ENCODE peak calls at places on chromosomes 7 and 10, in four cellular contexts. Z, A, S and Y are unnamed samples.
A peak's percentile ranks its signal among the peaks of the same experiment; 100 is the strongest.

GRCh38 chr10:50322075-50322474 is 70.8 kb upstream of the ASAH2 start:
- DNase-seq in S (no peak), Z (no peak), A (no peak), Y (no peak)

GRCh38 chr7:9498303-9498702 is 1064.9 kb downstream of the NXPH1 start:
- DNase-seq in S (no peak), Z (no peak), A (no peak), Y (no peak)

GRCh38 chr10:77983384-77984341 is 45.7 kb downstream of the POLR3A start:
- DNase-seq in A (no peak), S (no peak), Z (no peak), Y (no peak)

GRCh38 chr10:75351637-75352036 is 49.9 kb downstream of the ZNF503 start:
- DNase-seq in S (no peak), A (no peak), Z (no peak), Y (no peak)

GRCh38 chr10:71708301-71708703 is 11.3 kb downstream of the C10orf105 start:
- DNase-seq in S (peak; percentile 58), Z (peak; percentile 71), A (peak; percentile 72), Y (peak; percentile 48)

GRCh38 chr7:155515318-155515717 is 31.0 kb downstream of the CNPY1 start:
- DNase-seq in A (no peak), S (no peak), Z (no peak), Y (no peak)

GRCh38 chr10:49647554-49647953 is 31.9 kb upstream of the C10orf53 start:
- DNase-seq in S (no peak), Z (no peak), A (no peak), Y (no peak)

GRCh38 chr7:105067691-105068090 is 53.7 kb downstream of the KMT2E start:
- DNase-seq in S (no peak), Z (no peak), A (no peak), Y (no peak)

GRCh38 chr10:88986549-88987242 is 3.9 kb upstream of the FAS start:
- DNase-seq in S (peak; percentile 54), Z (no peak), A (no peak), Y (peak; percentile 35)

GRCh38 chr7:89085580-89085979 is 290.0 kb upstream of the TEX47 start:
- DNase-seq in Z (no peak), A (no peak), S (no peak), Y (no peak)

GRCh38 chr10:94439275-94439861 is 37.0 kb downstream of the TBC1D12 start:
- DNase-seq in A (no peak), S (no peak), Z (no peak), Y (peak; percentile 1)

GRCh38 chr7:94375713-94376112 is 19.0 kb upstream of the COL1A2 start:
- DNase-seq in Z (no peak), S (peak; percentile 51), A (no peak), Y (no peak)

GRCh38 chr10:46517541-46517940 is 38.9 kb downstream of the GPRIN2 start:
- DNase-seq in A (no peak), S (peak; percentile 9), Z (no peak), Y (no peak)

GRCh38 chr7:14590206-14590605 is 312.3 kb downstream of the DGKB start:
- DNase-seq in S (no peak), Z (no peak), A (no peak), Y (no peak)

GRCh38 chr10:30538086-30538485 is 91.5 kb downstream of the LYZL2 start:
- DNase-seq in A (no peak), S (no peak), Z (no peak), Y (no peak)

GRCh38 chr10:127797339-127797738 is 60.4 kb downstream of the FOXI2 start:
- DNase-seq in S (no peak), A (no peak), Z (no peak), Y (no peak)

GRCh38 chr7:130867039-130867438 is 133.0 kb upstream of the KLF14 start:
- DNase-seq in A (no peak), S (no peak), Z (no peak), Y (no peak)

GRCh38 chr10:34648919-34649318 is 166.2 kb downstream of the PARD3 start:
- DNase-seq in Z (no peak), S (no peak), A (no peak), Y (no peak)

GRCh38 chr10:99341248-99341647 is 12.1 kb downstream of the CNNM1 start:
- DNase-seq in S (no peak), A (no peak), Z (no peak), Y (no peak)

GRCh38 chr10:74189999-74190421 is 39.0 kb downstream of the ADK start:
- DNase-seq in Z (no peak), A (peak; percentile 24), S (no peak), Y (peak; percentile 69)

GRCh38 chr10:23693895-23694294 is 255.0 kb downstream of the OTUD1 start:
- DNase-seq in Z (no peak), S (no peak), A (no peak), Y (no peak)
- H3K27me3 ChIP-seq in Z (peaks cover 76% of the 10 kb centered on the region), S (no peaks in the 10 kb centered on the region), A (peaks cover 4% of the 10 kb centered on the region), Y (peaks cover 14% of the 10 kb centered on the region)

GRCh38 chr7:136030330-136030729 is 53.2 kb upstream of the MTPN start:
- DNase-seq in S (no peak), Z (no peak), A (no peak), Y (no peak)
- H3K27me3 ChIP-seq in S (no peaks in the 10 kb centered on the region), Z (no peaks in the 10 kb centered on the region), A (no peaks in the 10 kb centered on the region), Y (no peaks in the 10 kb centered on the region)

DNA sequence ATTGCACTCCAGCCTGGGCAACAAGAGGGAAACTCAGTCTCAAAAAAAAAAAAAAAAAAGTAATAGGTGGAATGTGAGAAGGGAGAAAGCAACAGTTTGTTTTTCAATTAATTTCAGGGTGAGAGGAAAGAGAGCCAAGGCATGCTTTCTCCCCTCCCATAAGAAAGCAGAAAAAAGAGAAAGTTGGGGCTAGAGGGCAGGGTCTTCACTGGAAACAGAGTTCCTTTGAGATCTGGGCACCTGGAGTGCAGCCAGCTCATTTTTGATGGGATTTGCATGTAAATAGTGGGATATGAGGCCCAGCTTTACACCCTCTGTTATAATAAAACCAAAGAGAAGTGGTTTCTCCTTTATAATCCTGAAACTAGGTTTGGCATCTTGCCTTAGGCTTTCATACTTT is 13.8 kb upstream of the STOX1 start:
- DNase-seq in Z (no peak), A (no peak), S (no peak), Y (no peak)
- H3K27me3 ChIP-seq in Z (no peaks in the 10 kb centered on the region), A (no peaks in the 10 kb centered on the region), S (no peaks in the 10 kb centered on the region), Y (no peaks in the 10 kb centered on the region)

GRCh38 chr10:92688573-92688926 is 1.2 kb upstream of the HHEX start:
- DNase-seq in A (no peak), Z (no peak), S (no peak), Y (no peak)
- H3K27me3 ChIP-seq in A (peaks cover 25% of the 10 kb centered on the region), Z (peaks cover 46% of the 10 kb centered on the region), S (no peaks in the 10 kb centered on the region), Y (no peaks in the 10 kb centered on the region)